ENCODE peak calls at places on chromosomes 4 and X, in six cellular contexts. R is endothelial cell, F is HTR-8/SVneo, P is GM18507, A is anterior cingulate cortex, C is NCI-H1048. I is an unnamed sample.
A peak's percentile ranks its signal among the peaks of the same experiment; 100 is the strongest.

GRCh38 chr4:4344915-4345527 is 41.9 kb upstream of the NSG1 start:
- DNase-seq in P (no peak), C (no peak), F (no peak), R (no peak), A (no peak), I (no peak)

GRCh38 chrX:79719568-79720231 is 294.9 kb upstream of the TBX22 start:
- DNase-seq in F (no peak), P (no peak), A (no peak), C (no peak), R (no peak), I (no peak)

GRCh38 chrX:11064851-11065600 is 46.1 kb upstream of the HCCS start:
- DNase-seq in P (no peak), R (no peak), F (peak; percentile 36), A (no peak), C (peak; percentile 44), I (peak; percentile 56)

GRCh38 chr4:7199129-7199725 is 6.9 kb downstream of the SORCS2 start:
- DNase-seq in C (no peak), P (no peak), A (no peak), R (no peak), F (no peak), I (no peak)

GRCh38 chrX:118523920-118524319 is 28.3 kb downstream of the DOCK11 start:
- DNase-seq in R (no peak), F (no peak), A (no peak), P (no peak), C (no peak), I (no peak)

GRCh38 chr4:128600996-128601857 is 208.3 kb upstream of the JADE1 start:
- DNase-seq in A (peak; percentile 24), C (no peak), P (no peak), F (peak; percentile 82), R (no peak), I (peak; percentile 57)

GRCh38 chr4:82643994-82644730 is 82.4 kb upstream of the TMEM150C start:
- DNase-seq in C (no peak), P (no peak), A (no peak), R (no peak), F (no peak), I (peak; percentile 53)

GRCh38 chr4:95231713-95232112 is 317.1 kb downstream of the UNC5C start:
- DNase-seq in P (no peak), R (no peak), C (no peak), F (no peak), A (no peak), I (no peak)

GRCh38 chrX:95629737-95630136 is 1054.9 kb upstream of the DIAPH2 start:
- DNase-seq in F (no peak), R (no peak), P (no peak), A (no peak), C (no peak), I (no peak)

GRCh38 chr4:147246096-147246495 is 234.8 kb upstream of the EDNRA start:
- DNase-seq in A (no peak), P (no peak), C (no peak), F (no peak), R (no peak), I (no peak)

GRCh38 chr4:163651761-163652160 is 157.3 kb downstream of the TMA16 start:
- DNase-seq in P (no peak), C (no peak), F (no peak), R (no peak), A (no peak), I (no peak)

GRCh38 chr4:23070848-23071570 is 378.3 kb downstream of the GBA3 start:
- DNase-seq in F (no peak), A (no peak), C (no peak), R (no peak), P (no peak), I (no peak)

GRCh38 chr4:161336621-161337020 is 827.2 kb downstream of the FSTL5 start:
- DNase-seq in R (no peak), C (no peak), F (no peak), P (no peak), A (no peak), I (no peak)

GRCh38 chr4:182163180-182163579 is 80.0 kb upstream of the TENM3 start:
- DNase-seq in C (no peak), P (no peak), A (no peak), F (no peak), R (no peak), I (no peak)

GRCh38 chr4:13240066-13240465 is 244.1 kb downstream of the RAB28 start:
- DNase-seq in C (no peak), R (no peak), F (no peak), A (no peak), P (no peak), I (peak; percentile 15)

GRCh38 chrX:125289209-125289608 is 30.5 kb upstream of the TEX13C start:
- DNase-seq in R (no peak), C (no peak), F (no peak), A (no peak), P (no peak), I (no peak)

GRCh38 chr4:167616471-167616870 is 382.2 kb upstream of the SPOCK3 start:
- DNase-seq in R (no peak), F (peak; percentile 5), A (no peak), P (no peak), C (no peak), I (no peak)

GRCh38 chr4:10623862-10624261 is 60.7 kb downstream of the CLNK start:
- DNase-seq in R (no peak), P (no peak), A (no peak), C (no peak), F (no peak), I (no peak)

GRCh38 chrX:11953615-11954014 is 184.7 kb upstream of the FRMPD4 start:
- DNase-seq in F (peak; percentile 32), R (no peak), C (no peak), A (no peak), P (no peak), I (peak; percentile 44)

GRCh38 chr4:86346320-86346719 is 13.5 kb downstream of the MAPK10 start:
- DNase-seq in A (no peak), F (no peak), R (no peak), P (no peak), C (no peak), I (no peak)

GRCh38 chrX:77936299-77936698 is 25.8 kb downstream of the ATP7A start:
- DNase-seq in R (no peak), A (no peak), P (no peak), F (no peak), C (no peak), I (no peak)

GRCh38 chr4:33606951-33607350 is 2637.4 kb downstream of the ARAP2 start:
- DNase-seq in A (no peak), R (no peak), F (no peak), C (no peak), P (no peak), I (no peak)

GRCh38 chrX:44043496-44043895 is 70.3 kb upstream of the NDP start:
- DNase-seq in A (no peak), F (no peak), R (no peak), P (no peak), C (no peak), I (no peak)

GRCh38 chr4:91257721-91258120 is 1046.0 kb upstream of the GRID2 start:
- DNase-seq in A (no peak), P (no peak), C (no peak), F (no peak), R (no peak), I (no peak)

GRCh38 chrX:17082831-17083230 is 136.4 kb downstream of the REPS2 start:
- DNase-seq in R (no peak), P (no peak), A (no peak), F (peak; percentile 42), C (no peak), I (peak; percentile 9)

GRCh38 chrX:31500920-31501319 is 429.1 kb upstream of the FTHL17 start:
- DNase-seq in A (no peak), C (no peak), P (no peak), R (no peak), F (no peak), I (no peak)

I was measured in AG20443.